ENCODE peak calls at places on chromosome 9, in six cellular contexts. P is mucosa of descending colon, O is cardiac fibroblast, C is AG04449, T is transverse colon, Q is spleen. M is an unnamed sample.

GRCh38 chr9:127447416-127448111 is 3.6 kb downstream of the RPL12 start:
- DNase-seq in P (no peak), O (no peak), C (no peak), T (no peak), Q (no peak), M (no peak)

GRCh38 chr9:121616356-121616755 is 35.1 kb upstream of the DAB2IP start:
- DNase-seq in P (no peak), O (no peak), C (no peak), T (no peak), Q (no peak), M (no peak)

GRCh38 chr9:28329323-28329722 is 756.0 kb upstream of the C9orf72 start:
- DNase-seq in P (no peak), O (no peak), C (no peak), T (no peak), Q (no peak), M (no peak)

GRCh38 chr9:3502560-3503398 is 23.0 kb downstream of the RFX3 start:
- DNase-seq in P (no peak), O (no peak), C (no peak), T (no peak), Q (no peak), M (no peak)

GRCh38 chr9:70165006-70165602 is 93.7 kb upstream of the SMC5 start:
- DNase-seq in P (no peak), O (no peak), C (no peak), T (no peak), Q (no peak), M (no peak)

GRCh38 chr9:69622664-69623063 is 49.5 kb downstream of the APBA1 start:
- DNase-seq in P (no peak), O (peak; percentile 90), C (peak; percentile 57), T (no peak), Q (no peak), M (no peak)

GRCh38 chr9:28951945-28952344 is 1378.7 kb upstream of the C9orf72 start:
- DNase-seq in P (no peak), O (peak; percentile 1), C (no peak), T (no peak), Q (no peak), M (no peak)

GRCh38 chr9:16813838-16814237 is 56.6 kb downstream of the BNC2 start:
- DNase-seq in P (no peak), O (no peak), C (no peak), T (no peak), Q (no peak), M (no peak)

GRCh38 chr9:19924090-19924489 is 135.3 kb upstream of the SLC24A2 start:
- DNase-seq in P (no peak), O (no peak), C (no peak), T (no peak), Q (no peak), M (no peak)

GRCh38 chr9:3576358-3576757 is 50.6 kb upstream of the RFX3 start:
- DNase-seq in P (no peak), O (peak; percentile 5), C (no peak), T (no peak), Q (no peak), M (no peak)

GRCh38 chr9:6354072-6354686 is 26.0 kb downstream of the TPD52L3 start:
- DNase-seq in P (no peak), O (peak; percentile 87), C (no peak), T (no peak), Q (no peak), M (peak; percentile 47)

GRCh38 chr9:137907776-137908175 is 30.2 kb downstream of the CACNA1B start:
- DNase-seq in P (no peak), O (no peak), C (no peak), T (no peak), Q (no peak), M (no peak)

GRCh38 chr9:96617439-96618185 is 2.0 kb downstream of the CDC14B start:
- DNase-seq in P (no peak), O (no peak), C (no peak), T (no peak), Q (no peak), M (no peak)

GRCh38 chr9:22240619-22241018 is 206.0 kb upstream of the DMRTA1 start:
- DNase-seq in P (no peak), O (peak; percentile 39), C (no peak), T (no peak), Q (no peak), M (peak; percentile 35)

GRCh38 chr9:121634329-121634784 is 17.1 kb upstream of the DAB2IP start:
- DNase-seq in P (no peak), O (no peak), C (no peak), T (no peak), Q (no peak), M (no peak)

GRCh38 chr9:37437616-37438015 is 15.1 kb downstream of the GRHPR start:
- DNase-seq in P (no peak), O (no peak), C (no peak), T (no peak), Q (no peak), M (no peak)

GRCh38 chr9:34507556-34507955 is 15.2 kb downstream of the ENHO start:
- DNase-seq in P (no peak), O (no peak), C (no peak), T (no peak), Q (no peak), M (no peak)

GRCh38 chr9:19173598-19174125 is 46.4 kb upstream of the PLIN2 start:
- DNase-seq in P (no peak), O (no peak), C (no peak), T (no peak), Q (no peak), M (no peak)

GRCh38 chr9:131008563-131008908 is 438 bp upstream of the LAMC3 start:
- DNase-seq in P (no peak), O (no peak), C (no peak), T (no peak), Q (no peak), M (no peak)

GRCh38 chr9:131008086-131008485 is 888 bp upstream of the LAMC3 start:
- DNase-seq in P (no peak), O (no peak), C (no peak), T (no peak), Q (no peak), M (no peak)

GRCh38 chr9:131011274-131012022 is 2.5 kb downstream of the LAMC3 start:
- DNase-seq in P (no peak), O (no peak), C (no peak), T (no peak), Q (no peak), M (no peak)

GRCh38 chr9:131010482-131011273 is 1.7 kb downstream of the LAMC3 start:
- DNase-seq in P (no peak), O (no peak), C (no peak), T (no peak), Q (no peak), M (no peak)

DNA sequence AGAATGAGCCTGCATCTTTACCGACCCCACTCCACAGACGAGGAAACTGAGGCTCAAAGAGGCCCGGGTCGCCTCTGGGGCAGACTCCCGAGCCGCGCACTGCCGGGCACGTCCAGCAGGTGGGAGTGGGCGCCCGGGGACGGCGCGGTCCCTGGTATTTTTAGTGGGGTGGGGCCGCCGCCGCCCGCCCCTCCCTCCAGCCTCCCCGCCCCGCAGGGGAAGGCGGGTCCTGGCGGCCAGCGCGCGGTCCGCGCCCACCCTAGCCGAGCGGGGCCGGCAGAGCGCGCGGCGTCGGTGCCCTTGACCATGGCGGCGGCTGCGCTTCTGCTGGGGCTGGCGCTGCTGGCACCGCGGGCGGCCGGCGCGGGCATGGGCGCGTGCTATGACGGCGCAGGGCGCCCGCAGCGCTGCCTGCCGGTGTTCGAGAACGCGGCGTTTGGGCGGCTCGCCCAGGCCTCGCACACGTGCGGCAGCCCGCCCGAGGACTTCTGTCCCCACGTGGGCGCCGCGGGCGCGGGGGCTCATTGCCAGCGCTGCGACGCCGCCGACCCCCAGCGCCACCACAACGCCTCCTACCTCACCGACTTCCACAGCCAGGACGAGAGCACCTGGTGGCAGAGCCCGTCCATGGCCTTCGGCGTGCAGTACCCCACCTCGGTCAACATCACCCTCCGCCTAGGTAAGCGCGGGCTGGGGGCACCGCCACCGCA is at the start of gene LAMC3:
- DNase-seq in P (no peak), O (peak; percentile 12), C (no peak), T (no peak), Q (no peak), M (no peak)
- TF ChIP-seq CTCF in P (no peak), O (peak; percentile 34), C (peak; percentile 25), T (peak; percentile 35), Q (no peak), M (peak; percentile 63)

GRCh38 chr9:136725612-136726011 is 13.2 kb downstream of the DIPK1B start:
- DNase-seq in P (no peak), O (peak; percentile 55), C (no peak), T (no peak), Q (no peak), M (no peak)

GRCh38 chr9:136726631-136727191 is 14.3 kb downstream of the DIPK1B start:
- DNase-seq in P (no peak), O (no peak), C (no peak), T (no peak), Q (no peak), M (no peak)

GRCh38 chr9:136728080-136728547 is 14.6 kb downstream of the LCN10 start:
- DNase-seq in P (peak; percentile 93), O (peak; percentile 94), C (peak; percentile 40), T (peak; percentile 92), Q (peak; percentile 96), M (no peak)

GRCh38 chr9:136724772-136725171 is 12.4 kb downstream of the DIPK1B start:
- DNase-seq in P (no peak), O (no peak), C (no peak), T (no peak), Q (no peak), M (no peak)

GRCh38 chr9:136726118-136726517 is 13.7 kb downstream of the DIPK1B start:
- DNase-seq in P (no peak), O (no peak), C (no peak), T (no peak), Q (no peak), M (no peak)
- H3K4me3 ChIP-seq in P (no peak overlapping the region), O (peak overlapping the region; percentile 97), C (peak overlapping the region; percentile 84), T (peak overlapping the region; percentile 90), Q (peak overlapping the region; percentile 95), M (peak overlapping the region; percentile 97)

GRCh38 chr9:85142461-85143401 is 473.2 kb downstream of the NTRK2 start:
- DNase-seq in P (no peak), O (peak; percentile 40), C (no peak), T (peak; percentile 29), Q (no peak), M (peak; percentile 12)
- TF ChIP-seq CTCF in P (peak; percentile 27), O (peak; percentile 14), C (peak; percentile 27), T (peak; percentile 40), Q (no peak), M (peak; percentile 28)

GRCh38 chr9:135275926-135276289 is 188.4 kb downstream of the OLFM1 start:
- DNase-seq in P (no peak), O (no peak), C (no peak), T (no peak), Q (no peak), M (no peak)

GRCh38 chr9:135275163-135275925 is 187.9 kb downstream of the OLFM1 start:
- DNase-seq in P (no peak), O (no peak), C (no peak), T (no peak), Q (no peak), M (no peak)

GRCh38 chr9:135269912-135270630 is 182.6 kb downstream of the OLFM1 start:
- DNase-seq in P (no peak), O (no peak), C (no peak), T (no peak), Q (no peak), M (no peak)

GRCh38 chr9:135272608-135273007 is 185.1 kb downstream of the OLFM1 start:
- DNase-seq in P (no peak), O (no peak), C (no peak), T (no peak), Q (no peak), M (no peak)

GRCh38 chr9:135273077-135273476 is 185.6 kb downstream of the OLFM1 start:
- DNase-seq in P (no peak), O (no peak), C (no peak), T (no peak), Q (no peak), M (no peak)
- H3K4me3 ChIP-seq in P (no peak overlapping the region), O (no peak overlapping the region), C (no peak overlapping the region), T (no peak overlapping the region), Q (no peak overlapping the region), M (no peak overlapping the region)

GRCh38 chr9:81465468-81466002 is 223.8 kb downstream of the TLE1 start:
- DNase-seq in P (no peak), O (peak; percentile 19), C (no peak), T (no peak), Q (no peak), M (no peak)
- TF ChIP-seq CTCF in P (no peak), O (no peak), C (no peak), T (no peak), Q (no peak), M (no peak)

M was measured in HFF-Myc.